ENCODE peak calls at places on chromosomes 6 and 20, in eight cellular contexts. One of them, this sample, is unnamed.

GRCh38 chr6:80174931-80175572 is 68.6 kb downstream of the BCKDHB start:
- DNase-seq in colonic mucosa: no peak
- DNase-seq in LHCN-M2: peak; percentile 94
- DNase-seq in HCT116: no peak
- DNase-seq in cardiac fibroblast: peak; percentile 51
- DNase-seq in stimulated activated naive CD8-positive, alpha-beta T cell treated with anti-CD3 and anti-CD28 coated beads, Interleukin-15, Interleukin-2, amounts not matched to agents 100 U/mL and 50 U/mL, for 24 hours: no peak
- DNase-seq in ecto neural progenitor cell: no peak
- DNase-seq in AG09309: peak; percentile 73
- DNase-seq in this sample: peak; percentile 50

GRCh38 chr6:95574811-95575210 is 2.5 kb upstream of the MANEA start:
- DNase-seq in colonic mucosa: no peak
- DNase-seq in LHCN-M2: peak; percentile 50
- DNase-seq in HCT116: no peak
- DNase-seq in cardiac fibroblast: peak; percentile 58
- DNase-seq in stimulated activated naive CD8-positive, alpha-beta T cell treated with anti-CD3 and anti-CD28 coated beads, Interleukin-15, Interleukin-2, amounts not matched to agents 100 U/mL and 50 U/mL, for 24 hours: no peak
- DNase-seq in ecto neural progenitor cell: no peak
- DNase-seq in AG09309: peak; percentile 17
- DNase-seq in this sample: peak; percentile 46

GRCh38 chr6:112251170-112251945 is 3.0 kb downstream of the LAMA4 start:
- DNase-seq in colonic mucosa: no peak
- DNase-seq in LHCN-M2: no peak
- DNase-seq in HCT116: no peak
- DNase-seq in cardiac fibroblast: peak; percentile 92
- DNase-seq in stimulated activated naive CD8-positive, alpha-beta T cell treated with anti-CD3 and anti-CD28 coated beads, Interleukin-15, Interleukin-2, amounts not matched to agents 100 U/mL and 50 U/mL, for 24 hours: no peak
- DNase-seq in ecto neural progenitor cell: no peak
- DNase-seq in AG09309: no peak
- DNase-seq in this sample: no peak

GRCh38 chr6:108167449-108167903 is 1.7 kb downstream of the NR2E1 start:
- DNase-seq in colonic mucosa: no peak
- DNase-seq in LHCN-M2: no peak
- DNase-seq in HCT116: no peak
- DNase-seq in cardiac fibroblast: no peak
- DNase-seq in stimulated activated naive CD8-positive, alpha-beta T cell treated with anti-CD3 and anti-CD28 coated beads, Interleukin-15, Interleukin-2, amounts not matched to agents 100 U/mL and 50 U/mL, for 24 hours: no peak
- DNase-seq in ecto neural progenitor cell: peak; percentile 72
- DNase-seq in AG09309: no peak
- DNase-seq in this sample: no peak

GRCh38 chr20:38162878-38163875 is 1.9 kb downstream of the TGM2 start:
- DNase-seq in colonic mucosa: no peak
- DNase-seq in LHCN-M2: no peak
- DNase-seq in HCT116: no peak
- DNase-seq in cardiac fibroblast: no peak
- DNase-seq in stimulated activated naive CD8-positive, alpha-beta T cell treated with anti-CD3 and anti-CD28 coated beads, Interleukin-15, Interleukin-2, amounts not matched to agents 100 U/mL and 50 U/mL, for 24 hours: no peak
- DNase-seq in ecto neural progenitor cell: no peak
- DNase-seq in AG09309: no peak
- DNase-seq in this sample: no peak

GRCh38 chr6:5422321-5422915 is 161.1 kb downstream of the FARS2 start:
- DNase-seq in colonic mucosa: no peak
- DNase-seq in LHCN-M2: peak; percentile 44
- DNase-seq in HCT116: peak; percentile 7
- DNase-seq in cardiac fibroblast: peak; percentile 57
- DNase-seq in stimulated activated naive CD8-positive, alpha-beta T cell treated with anti-CD3 and anti-CD28 coated beads, Interleukin-15, Interleukin-2, amounts not matched to agents 100 U/mL and 50 U/mL, for 24 hours: no peak
- DNase-seq in ecto neural progenitor cell: no peak
- DNase-seq in AG09309: no peak
- DNase-seq in this sample: peak; percentile 17

GRCh38 chr6:76465410-76465809 is 392.9 kb upstream of the IMPG1 start:
- DNase-seq in colonic mucosa: no peak
- DNase-seq in LHCN-M2: no peak
- DNase-seq in HCT116: no peak
- DNase-seq in cardiac fibroblast: no peak
- DNase-seq in stimulated activated naive CD8-positive, alpha-beta T cell treated with anti-CD3 and anti-CD28 coated beads, Interleukin-15, Interleukin-2, amounts not matched to agents 100 U/mL and 50 U/mL, for 24 hours: no peak
- DNase-seq in ecto neural progenitor cell: no peak
- DNase-seq in AG09309: no peak
- DNase-seq in this sample: peak; percentile 33

GRCh38 chr6:108180776-108181175 is 15.0 kb downstream of the NR2E1 start:
- DNase-seq in colonic mucosa: no peak
- DNase-seq in LHCN-M2: no peak
- DNase-seq in HCT116: no peak
- DNase-seq in cardiac fibroblast: no peak
- DNase-seq in stimulated activated naive CD8-positive, alpha-beta T cell treated with anti-CD3 and anti-CD28 coated beads, Interleukin-15, Interleukin-2, amounts not matched to agents 100 U/mL and 50 U/mL, for 24 hours: no peak
- DNase-seq in ecto neural progenitor cell: no peak
- DNase-seq in AG09309: no peak
- DNase-seq in this sample: no peak

GRCh38 chr6:136466789-136467585 is 83.2 kb downstream of the MAP7 start:
- DNase-seq in colonic mucosa: no peak
- DNase-seq in LHCN-M2: no peak
- DNase-seq in HCT116: no peak
- DNase-seq in cardiac fibroblast: no peak
- DNase-seq in stimulated activated naive CD8-positive, alpha-beta T cell treated with anti-CD3 and anti-CD28 coated beads, Interleukin-15, Interleukin-2, amounts not matched to agents 100 U/mL and 50 U/mL, for 24 hours: no peak
- DNase-seq in ecto neural progenitor cell: no peak
- DNase-seq in AG09309: no peak
- DNase-seq in this sample: no peak

GRCh38 chr6:43021270-43022047 is at the start of gene RRP36:
- DNase-seq in colonic mucosa: peak; percentile 87
- DNase-seq in LHCN-M2: peak; percentile 68
- DNase-seq in HCT116: no peak
- DNase-seq in cardiac fibroblast: peak; percentile 73
- DNase-seq in stimulated activated naive CD8-positive, alpha-beta T cell treated with anti-CD3 and anti-CD28 coated beads, Interleukin-15, Interleukin-2, amounts not matched to agents 100 U/mL and 50 U/mL, for 24 hours: peak; percentile 84
- DNase-seq in ecto neural progenitor cell: peak; percentile 86
- DNase-seq in AG09309: no peak
- DNase-seq in this sample: peak; percentile 90

GRCh38 chr6:131400054-131400781 is 172.8 kb upstream of the ARG1 start:
- DNase-seq in colonic mucosa: no peak
- DNase-seq in LHCN-M2: peak; percentile 86
- DNase-seq in HCT116: peak; percentile 18
- DNase-seq in cardiac fibroblast: peak; percentile 70
- DNase-seq in stimulated activated naive CD8-positive, alpha-beta T cell treated with anti-CD3 and anti-CD28 coated beads, Interleukin-15, Interleukin-2, amounts not matched to agents 100 U/mL and 50 U/mL, for 24 hours: no peak
- DNase-seq in ecto neural progenitor cell: no peak
- DNase-seq in AG09309: peak; percentile 81
- DNase-seq in this sample: peak; percentile 65